ENCODE peak calls at places on chromosomes 13 and 19, in seven cellular contexts. One of them, this sample, is unnamed.

GRCh38 chr19:19575411-19575810 is 37.3 kb downstream of the CILP2 start:
- DNase-seq in ELR: no peak
- DNase-seq in Kasumi-1: no peak
- DNase-seq in activated naive CD8-positive, alpha-beta T cell treated with anti-CD3 and anti-CD28 coated beads for 36 hours: no peak
- DNase-seq in GM23338: peak; percentile 37
- DNase-seq in NCI-H1092: peak; percentile 14
- DNase-seq in IMR-90: no peak
- DNase-seq in this sample: no peak

GRCh38 chr19:16470911-16471811 is 609 bp downstream of the EPS15L1 start:
- DNase-seq in GM23338: peak; percentile 65
- DNase-seq in ELR: peak; percentile 69
- DNase-seq in IMR-90: peak; percentile 55
- DNase-seq in Kasumi-1: no peak
- DNase-seq in NCI-H1092: no peak
- DNase-seq in activated naive CD8-positive, alpha-beta T cell treated with anti-CD3 and anti-CD28 coated beads for 36 hours: peak; percentile 44
- DNase-seq in this sample: no peak

GRCh38 chr13:48278806-48279205 is 24.7 kb upstream of the RB1 start:
- DNase-seq in IMR-90: no peak
- DNase-seq in activated naive CD8-positive, alpha-beta T cell treated with anti-CD3 and anti-CD28 coated beads for 36 hours: no peak
- DNase-seq in Kasumi-1: no peak
- DNase-seq in NCI-H1092: no peak
- DNase-seq in ELR: no peak
- DNase-seq in GM23338: no peak
- DNase-seq in this sample: no peak

GRCh38 chr19:19405919-19406877 is 723 bp downstream of the GATAD2A start:
- DNase-seq in activated naive CD8-positive, alpha-beta T cell treated with anti-CD3 and anti-CD28 coated beads for 36 hours: peak; percentile 73
- DNase-seq in Kasumi-1: peak; percentile 23
- DNase-seq in IMR-90: peak; percentile 60
- DNase-seq in ELR: peak; percentile 67
- DNase-seq in GM23338: peak; percentile 83
- DNase-seq in NCI-H1092: peak; percentile 10
- DNase-seq in this sample: no peak

GRCh38 chr13:73876323-73876722 is 257.9 kb downstream of the KLF12 start:
- DNase-seq in NCI-H1092: no peak
- DNase-seq in IMR-90: no peak
- DNase-seq in ELR: no peak
- DNase-seq in activated naive CD8-positive, alpha-beta T cell treated with anti-CD3 and anti-CD28 coated beads for 36 hours: no peak
- DNase-seq in GM23338: no peak
- DNase-seq in Kasumi-1: no peak
- DNase-seq in this sample: no peak

GRCh38 chr13:108494991-108495661 is 134.3 kb upstream of the MYO16 start:
- DNase-seq in IMR-90: no peak
- DNase-seq in Kasumi-1: no peak
- DNase-seq in ELR: no peak
- DNase-seq in GM23338: peak; percentile 41
- DNase-seq in activated naive CD8-positive, alpha-beta T cell treated with anti-CD3 and anti-CD28 coated beads for 36 hours: no peak
- DNase-seq in NCI-H1092: no peak
- DNase-seq in this sample: no peak

GRCh38 chr13:106917024-106917491 is 349.1 kb upstream of the ARGLU1 start:
- DNase-seq in Kasumi-1: no peak
- DNase-seq in NCI-H1092: no peak
- DNase-seq in activated naive CD8-positive, alpha-beta T cell treated with anti-CD3 and anti-CD28 coated beads for 36 hours: no peak
- DNase-seq in IMR-90: no peak
- DNase-seq in ELR: no peak
- DNase-seq in GM23338: peak; percentile 46
- DNase-seq in this sample: no peak

GRCh38 chr19:55269299-55269698 is 10.5 kb upstream of the PPP6R1 start:
- DNase-seq in ELR: no peak
- DNase-seq in IMR-90: no peak
- DNase-seq in Kasumi-1: no peak
- DNase-seq in GM23338: no peak
- DNase-seq in NCI-H1092: no peak
- DNase-seq in activated naive CD8-positive, alpha-beta T cell treated with anti-CD3 and anti-CD28 coated beads for 36 hours: no peak
- DNase-seq in this sample: no peak

GRCh38 chr19:17026041-17026658 is 460 bp downstream of the CPAMD8 start:
- DNase-seq in NCI-H1092: no peak
- DNase-seq in IMR-90: no peak
- DNase-seq in ELR: no peak
- DNase-seq in GM23338: peak; percentile 32
- DNase-seq in Kasumi-1: no peak
- DNase-seq in activated naive CD8-positive, alpha-beta T cell treated with anti-CD3 and anti-CD28 coated beads for 36 hours: no peak
- DNase-seq in this sample: no peak

GRCh38 chr19:55165952-55166529 is 372 bp downstream of the DNAAF3 start:
- DNase-seq in activated naive CD8-positive, alpha-beta T cell treated with anti-CD3 and anti-CD28 coated beads for 36 hours: peak; percentile 66
- DNase-seq in Kasumi-1: peak; percentile 96
- DNase-seq in ELR: peak; percentile 77
- DNase-seq in IMR-90: peak; percentile 56
- DNase-seq in GM23338: peak; percentile 98
- DNase-seq in NCI-H1092: peak; percentile 28
- DNase-seq in this sample: peak; percentile 50

GRCh38 chr13:66489586-66489985 is 740.5 kb downstream of the PCDH9 start:
- DNase-seq in activated naive CD8-positive, alpha-beta T cell treated with anti-CD3 and anti-CD28 coated beads for 36 hours: no peak
- DNase-seq in NCI-H1092: no peak
- DNase-seq in IMR-90: peak; percentile 54
- DNase-seq in GM23338: no peak
- DNase-seq in ELR: peak; percentile 10
- DNase-seq in Kasumi-1: no peak
- DNase-seq in this sample: no peak

GRCh38 chr13:99178636-99179035 is 22.0 kb upstream of the UBAC2 start:
- DNase-seq in GM23338: no peak
- DNase-seq in ELR: no peak
- DNase-seq in IMR-90: no peak
- DNase-seq in NCI-H1092: no peak
- DNase-seq in Kasumi-1: peak; percentile 44
- DNase-seq in activated naive CD8-positive, alpha-beta T cell treated with anti-CD3 and anti-CD28 coated beads for 36 hours: no peak
- DNase-seq in this sample: peak; percentile 79

GRCh38 chr13:95355491-95355890 is 54.2 kb upstream of the ABCC4 start:
- DNase-seq in ELR: peak; percentile 75
- DNase-seq in activated naive CD8-positive, alpha-beta T cell treated with anti-CD3 and anti-CD28 coated beads for 36 hours: no peak
- DNase-seq in NCI-H1092: no peak
- DNase-seq in GM23338: no peak
- DNase-seq in IMR-90: peak; percentile 78
- DNase-seq in Kasumi-1: no peak
- DNase-seq in this sample: no peak

GRCh38 chr13:26759156-26759906 is 1.3 kb downstream of the GPR12 start:
- DNase-seq in GM23338: peak; percentile 21
- DNase-seq in activated naive CD8-positive, alpha-beta T cell treated with anti-CD3 and anti-CD28 coated beads for 36 hours: no peak
- DNase-seq in IMR-90: no peak
- DNase-seq in NCI-H1092: no peak
- DNase-seq in ELR: no peak
- DNase-seq in Kasumi-1: no peak
- DNase-seq in this sample: no peak

GRCh38 chr19:43207991-43208390 is 2.6 kb upstream of the PSG4 start:
- DNase-seq in Kasumi-1: no peak
- DNase-seq in activated naive CD8-positive, alpha-beta T cell treated with anti-CD3 and anti-CD28 coated beads for 36 hours: no peak
- DNase-seq in IMR-90: no peak
- DNase-seq in ELR: no peak
- DNase-seq in GM23338: no peak
- DNase-seq in NCI-H1092: no peak
- DNase-seq in this sample: no peak

GRCh38 chr13:102591988-102592781 is 4.6 kb upstream of the TPP2 start:
- DNase-seq in Kasumi-1: peak; percentile 84
- DNase-seq in activated naive CD8-positive, alpha-beta T cell treated with anti-CD3 and anti-CD28 coated beads for 36 hours: peak; percentile 79
- DNase-seq in IMR-90: peak; percentile 75
- DNase-seq in NCI-H1092: peak; percentile 70
- DNase-seq in GM23338: peak; percentile 95
- DNase-seq in ELR: peak; percentile 81
- DNase-seq in this sample: peak; percentile 26

GRCh38 chr19:34430738-34431625 is 2.8 kb downstream of the UBA2 start:
- DNase-seq in Kasumi-1: peak; percentile 87
- DNase-seq in GM23338: peak; percentile 83
- DNase-seq in activated naive CD8-positive, alpha-beta T cell treated with anti-CD3 and anti-CD28 coated beads for 36 hours: peak; percentile 20
- DNase-seq in ELR: peak; percentile 76
- DNase-seq in NCI-H1092: no peak
- DNase-seq in IMR-90: peak; percentile 68
- DNase-seq in this sample: no peak

GRCh38 chr13:41060723-41061074 is 610 bp upstream of the WBP4 start:
- DNase-seq in IMR-90: no peak
- DNase-seq in GM23338: peak; percentile 76
- DNase-seq in ELR: peak; percentile 84
- DNase-seq in activated naive CD8-positive, alpha-beta T cell treated with anti-CD3 and anti-CD28 coated beads for 36 hours: peak; percentile 93
- DNase-seq in Kasumi-1: no peak
- DNase-seq in NCI-H1092: peak; percentile 74
- DNase-seq in this sample: peak; percentile 69

GRCh38 chr13:40974460-40975407 is 44.4 kb downstream of the ELF1 start:
- DNase-seq in ELR: peak; percentile 54
- DNase-seq in GM23338: peak; percentile 78
- DNase-seq in activated naive CD8-positive, alpha-beta T cell treated with anti-CD3 and anti-CD28 coated beads for 36 hours: no peak
- DNase-seq in Kasumi-1: peak; percentile 70
- DNase-seq in IMR-90: peak; percentile 66
- DNase-seq in NCI-H1092: no peak
- DNase-seq in this sample: peak; percentile 94

GRCh38 chr13:30151398-30151797 is 156.0 kb downstream of the KATNAL1 start:
- DNase-seq in NCI-H1092: no peak
- DNase-seq in Kasumi-1: no peak
- DNase-seq in GM23338: no peak
- DNase-seq in activated naive CD8-positive, alpha-beta T cell treated with anti-CD3 and anti-CD28 coated beads for 36 hours: no peak
- DNase-seq in IMR-90: no peak
- DNase-seq in ELR: no peak
- DNase-seq in this sample: no peak

GRCh38 chr19:56377105-56377924 is 16.0 kb downstream of the ZNF582 start:
- DNase-seq in GM23338: peak; percentile 26
- DNase-seq in Kasumi-1: no peak
- DNase-seq in activated naive CD8-positive, alpha-beta T cell treated with anti-CD3 and anti-CD28 coated beads for 36 hours: no peak
- DNase-seq in IMR-90: no peak
- DNase-seq in NCI-H1092: no peak
- DNase-seq in ELR: peak; percentile 48
- DNase-seq in this sample: no peak

GRCh38 chr19:58212336-58213074 is 16.2 kb upstream of the ZNF544 start:
- DNase-seq in activated naive CD8-positive, alpha-beta T cell treated with anti-CD3 and anti-CD28 coated beads for 36 hours: no peak
- DNase-seq in IMR-90: no peak
- DNase-seq in Kasumi-1: no peak
- DNase-seq in GM23338: no peak
- DNase-seq in NCI-H1092: no peak
- DNase-seq in ELR: peak; percentile 19
- DNase-seq in this sample: no peak